ENCODE peak calls at places on chromosomes 16 and 17, in ten cellular contexts. X is stimulated activated CD8-positive, alpha-beta memory T cell treated with anti-CD3 and anti-CD28 coated beads, Interleukin-7, amount 100 ng/mL, for 24 hours; J is EL; F is H4; Y is stimulated activated naive CD4-positive, alpha-beta T cell; E is HepG2; K is PC-3; P is activated T-helper 1 cell treated with anti-CD3 and anti-CD28 coated beads, Interleukin-12 subunit alpha, Interleukin-12 subunit beta, Interleukin-2, Interleukin-4 antibody, amounts not matched to agents 30 ng/mL and 10 ng/mL and 1 ng/mL, durations not matched to agents 14 hours and 24 hours and 36 hours; M is T47D; L is T-cell. A is an unnamed sample.

GRCh38 chr16:87956771-87957279 is 5.6 kb downstream of the BANP start:
- DNase-seq in X (no peak), J (peak; percentile 32), F (peak; percentile 43), Y (peak; percentile 69), E (peak; percentile 34), K (no peak), P (peak; percentile 44), M (no peak), L (no peak), A (no peak)

GRCh38 chr17:9181640-9182039 is 160.3 kb downstream of the NTN1 start:
- DNase-seq in X (no peak), J (no peak), F (no peak), Y (no peak), E (no peak), K (no peak), P (no peak), M (no peak), L (no peak), A (no peak)

GRCh38 chr17:31680126-31680525 is 178.9 kb downstream of the COPRS start:
- DNase-seq in X (no peak), J (no peak), F (no peak), Y (no peak), E (no peak), K (no peak), P (peak; percentile 52), M (no peak), L (no peak), A (no peak)

GRCh38 chr17:63452091-63452978 is 6.2 kb upstream of the CYB561 start:
- DNase-seq in X (no peak), J (no peak), F (peak; percentile 5), Y (no peak), E (no peak), K (no peak), P (no peak), M (no peak), L (no peak), A (no peak)

GRCh38 chr17:7183433-7184090 is 4.4 kb upstream of the ASGR1 start:
- DNase-seq in X (no peak), J (no peak), F (no peak), Y (no peak), E (peak; percentile 72), K (no peak), P (no peak), M (no peak), L (no peak), A (no peak)

GRCh38 chr17:35725917-35726608 is 5.4 kb upstream of the RASL10B start:
- DNase-seq in X (no peak), J (no peak), F (no peak), Y (no peak), E (no peak), K (no peak), P (no peak), M (no peak), L (no peak), A (no peak)

GRCh38 chr16:28537076-28537475 is 1.7 kb downstream of the NUPR1 start:
- DNase-seq in X (no peak), J (no peak), F (no peak), Y (no peak), E (peak; percentile 35), K (no peak), P (no peak), M (no peak), L (no peak), A (no peak)

GRCh38 chr17:21814776-21815175 is 122.5 kb downstream of the KCNJ18 start:
- DNase-seq in X (no peak), J (no peak), F (no peak), Y (no peak), E (no peak), K (no peak), P (no peak), M (no peak), L (no peak), A (no peak)

GRCh38 chr17:83173997-83174858 is 94.8 kb downstream of the METRNL start:
- DNase-seq in X (no peak), J (no peak), F (no peak), Y (no peak), E (peak; percentile 90), K (peak; percentile 19), P (no peak), M (peak; percentile 92), L (no peak), A (no peak)

GRCh38 chr17:33494156-33494555 is 201.1 kb upstream of the ASIC2 start:
- DNase-seq in X (no peak), J (no peak), F (no peak), Y (no peak), E (no peak), K (no peak), P (no peak), M (no peak), L (no peak), A (no peak)

GRCh38 chr17:49090885-49091594 is 41.5 kb upstream of the B4GALNT2 start:
- DNase-seq in X (no peak), J (no peak), F (no peak), Y (no peak), E (no peak), K (no peak), P (no peak), M (no peak), L (no peak), A (no peak)

GRCh38 chr16:85398050-85398451 is 215.1 kb upstream of the GSE1 start:
- DNase-seq in X (no peak), J (no peak), F (no peak), Y (no peak), E (no peak), K (no peak), P (no peak), M (no peak), L (no peak), A (no peak)

GRCh38 chr17:31318298-31319190 is 2.9 kb downstream of the EVI2A start:
- DNase-seq in X (no peak), J (no peak), F (peak; percentile 69), Y (peak; percentile 46), E (no peak), K (no peak), P (peak; percentile 46), M (no peak), L (peak; percentile 40), A (peak; percentile 57)

GRCh38 chr17:51487947-51488346 is 227.6 kb downstream of the UTP18 start:
- DNase-seq in X (no peak), J (peak; percentile 16), F (peak; percentile 33), Y (peak; percentile 42), E (peak; percentile 33), K (peak; percentile 56), P (peak; percentile 5), M (no peak), L (peak; percentile 13), A (no peak)

GRCh38 chr16:27322858-27323780 is 9.3 kb downstream of the IL4R start:
- DNase-seq in X (no peak), J (no peak), F (no peak), Y (no peak), E (peak; percentile 89), K (peak; percentile 80), P (no peak), M (peak; percentile 80), L (no peak), A (no peak)

GRCh38 chr16:87437911-87438610 is 45.9 kb downstream of the MAP1LC3B start:
- DNase-seq in X (no peak), J (no peak), F (peak; percentile 29), Y (no peak), E (no peak), K (peak; percentile 58), P (no peak), M (no peak), L (no peak), A (no peak)

GRCh38 chr17:34299017-34299416 is 13.5 kb downstream of the CCL11 start:
- DNase-seq in X (no peak), J (no peak), F (no peak), Y (no peak), E (no peak), K (no peak), P (no peak), M (no peak), L (no peak), A (no peak)

GRCh38 chr16:56841233-56841632 is 23.8 kb upstream of the SLC12A3 start:
- DNase-seq in X (no peak), J (no peak), F (no peak), Y (no peak), E (no peak), K (no peak), P (no peak), M (no peak), L (no peak), A (no peak)

GRCh38 chr16:79363484-79363883 is 237.1 kb downstream of the MAF start:
- DNase-seq in X (no peak), J (no peak), F (no peak), Y (no peak), E (no peak), K (no peak), P (no peak), M (no peak), L (no peak), A (no peak)

GRCh38 chr17:70208825-70209555 is 39.7 kb downstream of the KCNJ2 start:
- DNase-seq in X (no peak), J (no peak), F (no peak), Y (no peak), E (no peak), K (no peak), P (no peak), M (no peak), L (no peak), A (no peak)

GRCh38 chr16:29674188-29674587 is 4.8 kb upstream of the QPRT start:
- DNase-seq in X (no peak), J (no peak), F (no peak), Y (no peak), E (no peak), K (no peak), P (no peak), M (no peak), L (no peak), A (no peak)

GRCh38 chr16:28504707-28505404 is 1.8 kb downstream of the IL27 start:
- DNase-seq in X (no peak), J (no peak), F (no peak), Y (no peak), E (no peak), K (peak; percentile 73), P (no peak), M (peak; percentile 76), L (no peak), A (no peak)

GRCh38 chr17:50117202-50118040 is 12.5 kb downstream of the SAMD14 start:
- DNase-seq in X (peak; percentile 23), J (no peak), F (no peak), Y (peak; percentile 62), E (peak; percentile 51), K (peak; percentile 85), P (peak; percentile 53), M (peak; percentile 79), L (peak; percentile 50), A (peak; percentile 74)

GRCh38 chr16:85365120-85365519 is 248.0 kb upstream of the GSE1 start:
- DNase-seq in X (no peak), J (no peak), F (no peak), Y (no peak), E (no peak), K (no peak), P (no peak), M (no peak), L (no peak), A (no peak)